ENCODE peak calls at places on chromosomes 7 and 10, in four cellular contexts. N is neuronal stem cell, O is A549, V is tibial nerve. L is an unnamed sample.
A peak's percentile ranks its signal among the peaks of the same experiment; 100 is the strongest.

GRCh38 chr10:122588381-122588780 is 27.8 kb downstream of the DMBT1 start:
- DNase-seq in V (no peak), O (no peak), N (no peak), L (no peak)

GRCh38 chr7:74173491-74173865 is 678 bp upstream of the EIF4H start:
- DNase-seq in N (no peak), V (no peak), O (no peak), L (no peak)

GRCh38 chr10:8365935-8366911 is 311.7 kb downstream of the GATA3 start:
- DNase-seq in O (peak; percentile 99), V (no peak), N (no peak), L (no peak)

GRCh38 chr10:26214004-26214403 is 2.6 kb upstream of the GAD2 start:
- DNase-seq in N (peak; percentile 45), V (no peak), O (no peak), L (peak; percentile 85)

GRCh38 chr10:8055420-8056349 is 1.2 kb downstream of the GATA3 start:
- DNase-seq in O (no peak), V (no peak), N (peak; percentile 9), L (peak; percentile 77)

GRCh38 chr7:34060548-34060947 is 155.2 kb downstream of the BMPER start:
- DNase-seq in N (no peak), V (no peak), O (peak; percentile 73), L (no peak)

GRCh38 chr10:75403144-75404022 is 1.8 kb upstream of the ZNF503 start:
- DNase-seq in V (peak; percentile 14), N (peak; percentile 71), O (peak; percentile 42), L (peak; percentile 82)

GRCh38 chr7:29606830-29607229 is 43.2 kb downstream of the PRR15 start:
- DNase-seq in O (no peak), N (no peak), V (no peak), L (no peak)

GRCh38 chr7:29288534-29289091 is 94.0 kb downstream of the CHN2 start:
- DNase-seq in O (no peak), N (peak; percentile 81), V (no peak), L (no peak)

GRCh38 chr10:86585726-86586048 is 64.1 kb upstream of the WAPL start:
- DNase-seq in O (no peak), N (no peak), V (no peak), L (no peak)
- H3K27ac ChIP-seq in O (no peak overlapping the region), N (no peak overlapping the region), V (no peak overlapping the region), L (no peak overlapping the region)

DNA sequence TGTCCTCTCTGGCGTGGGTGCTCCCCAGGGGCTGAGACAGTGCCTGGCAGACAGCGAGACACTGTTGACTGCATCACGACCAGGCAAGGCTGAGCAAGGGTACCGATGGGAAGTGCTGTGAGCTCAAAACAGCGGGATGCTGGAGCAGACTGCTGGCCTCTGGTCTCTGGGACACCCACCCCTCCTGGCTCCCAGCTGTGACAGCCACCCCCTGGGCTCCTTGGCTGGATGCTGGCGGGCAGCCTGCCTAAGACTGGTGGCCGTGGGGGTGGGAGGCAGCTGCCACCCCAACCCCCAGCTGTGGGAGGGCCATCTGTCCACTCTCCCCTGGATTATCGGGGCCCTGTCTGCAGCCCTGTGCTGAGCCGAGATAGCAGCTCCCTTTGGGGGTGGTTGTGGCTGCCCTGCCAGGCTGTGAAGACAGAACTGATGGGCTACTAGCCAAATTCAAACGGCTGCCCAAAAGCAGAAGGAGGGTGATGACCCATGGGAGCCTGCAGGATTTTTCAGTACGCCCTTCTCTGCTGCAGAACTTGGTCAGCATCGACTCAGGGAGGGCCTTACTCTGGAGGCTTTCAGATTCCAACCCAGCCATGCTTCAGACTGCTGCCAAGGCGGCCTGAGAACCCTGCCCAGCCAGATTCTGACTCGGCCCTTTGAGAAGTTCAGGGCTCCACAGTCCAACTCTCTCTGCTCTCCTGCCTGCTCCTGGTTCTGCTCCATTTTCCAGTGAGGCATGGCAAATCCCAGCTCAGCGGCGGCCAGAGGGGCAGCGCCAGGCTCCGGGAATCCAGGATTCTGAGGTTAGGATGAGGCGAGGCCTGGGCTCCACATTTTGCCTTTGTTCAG is 125.3 kb downstream of the NEURL1 start:
- DNase-seq in V (peak; percentile 70), O (no peak), N (no peak), L (no peak)
- H3K4me1 ChIP-seq in V (peaks cover 99% of the 10 kb centered on the region), O (no peaks in the 10 kb centered on the region), N (peaks cover 4% of the 10 kb centered on the region), L (no peaks in the 10 kb centered on the region)

GRCh38 chr10:89342219-89342966 is 14.6 kb downstream of the IFIT3 start:
- DNase-seq in O (peak; percentile 81), N (no peak), V (peak; percentile 78), L (no peak)
- H3K4me3 ChIP-seq in O (peak overlapping the region; percentile 24), N (peak overlapping the region; percentile 2), V (no peak overlapping the region), L (no peak overlapping the region)

DNA sequence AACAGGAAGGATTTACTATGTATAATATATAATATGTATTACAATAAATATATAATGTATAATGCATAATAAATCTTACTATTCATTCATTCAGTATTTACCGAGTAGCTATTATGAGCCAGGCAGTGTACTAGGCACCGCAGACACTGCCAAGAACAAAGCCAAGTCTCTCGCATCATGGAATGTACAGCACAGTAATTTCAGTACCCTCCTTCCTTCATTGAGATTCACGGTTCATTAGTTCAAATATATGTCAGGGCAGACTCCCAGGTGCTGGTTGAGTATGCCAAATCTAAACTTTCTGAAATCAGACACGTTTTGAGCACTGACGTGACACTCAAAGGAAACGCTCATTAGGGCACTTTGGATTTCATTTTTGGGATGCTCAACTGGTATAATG is 9.1 kb downstream of the USP6NL start:
- DNase-seq in O (no peak), V (no peak), N (no peak), L (no peak)
- H3K27ac ChIP-seq in O (no peak overlapping the region), V (no peak overlapping the region), N (no peak overlapping the region), L (no peak overlapping the region)

GRCh38 chr10:29634105-29634504 is 666 bp downstream of the SVIL start:
- DNase-seq in N (no peak), O (no peak), V (no peak), L (no peak)
- H3K4me1 ChIP-seq in N (peaks cover 9% of the 10 kb centered on the region), O (peaks cover 39% of the 10 kb centered on the region), V (peaks cover 22% of the 10 kb centered on the region), L (peaks cover 12% of the 10 kb centered on the region)

GRCh38 chr7:102834999-102835398 is 77.8 kb upstream of the LRRC17 start:
- DNase-seq in O (peak; percentile 55), V (no peak), N (no peak), L (no peak)
- H3K4me3 ChIP-seq in O (no peak overlapping the region), V (no peak overlapping the region), N (no peak overlapping the region), L (no peak overlapping the region)

GRCh38 chr7:92767427-92767826 is 68.9 kb downstream of the CDK6 start:
- DNase-seq in O (no peak), N (no peak), V (no peak), L (no peak)
- H3K27ac ChIP-seq in O (peak overlapping the region; percentile 82), N (no peak overlapping the region), V (no peak overlapping the region), L (no peak overlapping the region)

GRCh38 chr10:124087672-124088634 is 5.4 kb downstream of the CHST15 start:
- DNase-seq in O (no peak), N (no peak), V (no peak), L (no peak)
- H3K4me1 ChIP-seq in O (peaks cover 9% of the 10 kb centered on the region), N (peaks cover 13% of the 10 kb centered on the region), V (peaks cover 44% of the 10 kb centered on the region), L (no peaks in the 10 kb centered on the region)

DNA sequence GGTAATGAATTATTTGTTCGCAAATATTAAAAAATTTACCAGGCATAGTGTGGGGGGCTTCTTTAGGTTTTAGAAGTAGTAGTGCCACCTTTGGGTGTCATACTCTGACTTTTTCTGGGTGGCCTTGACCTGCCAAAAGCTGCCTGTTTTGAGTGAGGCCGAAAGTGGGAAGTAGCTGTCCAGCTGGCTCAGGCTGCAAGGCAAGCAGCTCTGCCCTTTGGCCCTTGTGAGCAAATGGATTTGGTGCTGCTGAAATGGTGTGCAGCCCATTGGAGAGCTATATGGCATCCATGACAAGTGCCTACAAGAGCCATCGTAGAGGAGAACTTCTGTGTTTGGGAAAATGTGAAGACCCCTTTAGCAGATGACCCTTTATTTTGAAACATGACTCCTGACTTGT is 20.2 kb upstream of the ICA1 start:
- DNase-seq in V (no peak), N (no peak), O (no peak), L (no peak)
- H3K4me3 ChIP-seq in V (no peak overlapping the region), N (no peak overlapping the region), O (no peak overlapping the region), L (no peak overlapping the region)

GRCh38 chr7:21603477-21603876 is 60.6 kb downstream of the DNAH11 start:
- DNase-seq in N (no peak), O (no peak), V (no peak), L (no peak)

GRCh38 chr7:21603972-21604749 is 61.3 kb downstream of the DNAH11 start:
- DNase-seq in V (no peak), N (no peak), O (no peak), L (no peak)

GRCh38 chr7:21605008-21605407 is 62.2 kb downstream of the DNAH11 start:
- DNase-seq in O (no peak), V (no peak), N (no peak), L (no peak)
- H3K27ac ChIP-seq in O (no peak overlapping the region), V (no peak overlapping the region), N (no peak overlapping the region), L (no peak overlapping the region)